ENCODE peak calls at places on chromosomes 3 and 15, in ten cellular contexts. One of them, this sample, is unnamed. For H3K9me3, the result is how much of the 10 kb centered on the place peaks cover.

GRCh38 chr15:93428135-93428534 is 339.1 kb upstream of the RGMA start:
- DNase-seq in breast epithelium: no peak
- DNase-seq in OCI-LY7: no peak
- DNase-seq in CD8-positive, alpha-beta T cell: no peak
- DNase-seq in pancreas: no peak
- DNase-seq in HepG2: no peak
- DNase-seq in body of pancreas: no peak
- DNase-seq in tibial nerve: no peak
- DNase-seq in SK-N-SH: no peak
- DNase-seq in IMR-90: no peak
- DNase-seq in this sample: no peak

GRCh38 chr3:158625881-158626280 is 18.4 kb upstream of the GFM1 start:
- DNase-seq in breast epithelium: no peak
- DNase-seq in OCI-LY7: no peak
- DNase-seq in CD8-positive, alpha-beta T cell: no peak
- DNase-seq in pancreas: no peak
- DNase-seq in HepG2: no peak
- DNase-seq in body of pancreas: no peak
- DNase-seq in tibial nerve: no peak
- DNase-seq in SK-N-SH: no peak
- DNase-seq in IMR-90: no peak
- DNase-seq in this sample: no peak

GRCh38 chr3:42063886-42064285 is 27.3 kb upstream of the TRAK1 start:
- DNase-seq in breast epithelium: no peak
- DNase-seq in OCI-LY7: no peak
- DNase-seq in CD8-positive, alpha-beta T cell: no peak
- DNase-seq in pancreas: no peak
- DNase-seq in HepG2: no peak
- DNase-seq in body of pancreas: no peak
- DNase-seq in tibial nerve: no peak
- DNase-seq in SK-N-SH: peak
- DNase-seq in IMR-90: peak
- DNase-seq in this sample: no peak

GRCh38 chr3:15052335-15053242 is 12.5 kb downstream of the MRPS25 start:
- DNase-seq in breast epithelium: no peak
- DNase-seq in OCI-LY7: peak
- DNase-seq in CD8-positive, alpha-beta T cell: no peak
- DNase-seq in pancreas: no peak
- DNase-seq in HepG2: no peak
- DNase-seq in body of pancreas: no peak
- DNase-seq in tibial nerve: no peak
- DNase-seq in SK-N-SH: peak
- DNase-seq in IMR-90: no peak
- DNase-seq in this sample: no peak

GRCh38 chr3:46649436-46649835 is 37.1 kb downstream of the FAM240A start:
- DNase-seq in breast epithelium: no peak
- DNase-seq in OCI-LY7: no peak
- DNase-seq in CD8-positive, alpha-beta T cell: no peak
- DNase-seq in pancreas: no peak
- DNase-seq in HepG2: no peak
- DNase-seq in body of pancreas: no peak
- DNase-seq in tibial nerve: no peak
- DNase-seq in SK-N-SH: no peak
- DNase-seq in IMR-90: no peak
- DNase-seq in this sample: no peak

GRCh38 chr3:170178631-170179030 is 2.9 kb downstream of the PHC3 start:
- DNase-seq in breast epithelium: no peak
- DNase-seq in OCI-LY7: peak
- DNase-seq in CD8-positive, alpha-beta T cell: peak
- DNase-seq in pancreas: no peak
- DNase-seq in HepG2: no peak
- DNase-seq in body of pancreas: no peak
- DNase-seq in tibial nerve: no peak
- DNase-seq in SK-N-SH: no peak
- DNase-seq in IMR-90: no peak
- DNase-seq in this sample: no peak

GRCh38 chr15:89851665-89852341 is 37.2 kb upstream of the ANPEP start:
- DNase-seq in breast epithelium: no peak
- DNase-seq in OCI-LY7: no peak
- DNase-seq in CD8-positive, alpha-beta T cell: no peak
- DNase-seq in pancreas: no peak
- DNase-seq in HepG2: no peak
- DNase-seq in body of pancreas: no peak
- DNase-seq in tibial nerve: no peak
- DNase-seq in SK-N-SH: no peak
- DNase-seq in IMR-90: no peak
- DNase-seq in this sample: no peak

GRCh38 chr15:58731756-58732535 is 17.6 kb downstream of the ADAM10 start:
- DNase-seq in breast epithelium: no peak
- DNase-seq in OCI-LY7: no peak
- DNase-seq in CD8-positive, alpha-beta T cell: no peak
- DNase-seq in pancreas: no peak
- DNase-seq in HepG2: no peak
- DNase-seq in body of pancreas: no peak
- DNase-seq in tibial nerve: no peak
- DNase-seq in SK-N-SH: no peak
- DNase-seq in IMR-90: peak
- DNase-seq in this sample: no peak

GRCh38 chr3:173529062-173529711 is 131.6 kb downstream of the NLGN1 start:
- DNase-seq in breast epithelium: no peak
- DNase-seq in OCI-LY7: peak
- DNase-seq in CD8-positive, alpha-beta T cell: no peak
- DNase-seq in pancreas: no peak
- DNase-seq in HepG2: peak
- DNase-seq in body of pancreas: peak
- DNase-seq in tibial nerve: no peak
- DNase-seq in SK-N-SH: peak
- DNase-seq in IMR-90: peak
- DNase-seq in this sample: no peak

DNA sequence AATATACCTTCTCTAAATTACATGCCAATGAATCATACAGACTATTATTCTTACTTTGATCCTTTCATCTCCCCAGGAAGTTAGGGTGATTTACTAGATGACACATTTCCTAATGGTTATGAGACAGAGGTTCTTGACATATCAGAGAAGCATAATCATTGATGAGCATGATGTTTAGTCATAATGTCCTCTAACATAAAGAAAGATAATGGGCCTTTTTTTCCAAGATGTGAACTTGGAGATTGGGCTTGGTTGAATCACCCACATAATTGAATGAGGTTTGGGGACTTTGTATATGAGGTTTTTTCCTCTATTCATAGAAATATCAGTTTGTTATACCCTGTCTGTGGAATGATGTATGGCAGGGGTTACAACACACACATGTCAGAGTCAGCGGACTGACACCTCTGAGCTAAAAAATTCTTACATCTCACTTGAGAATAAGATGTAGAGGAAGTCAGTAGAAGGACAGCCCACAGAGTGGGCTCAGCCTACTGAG is 69.7 kb upstream of the DCBLD2 start:
- DNase-seq in breast epithelium: no peak
- DNase-seq in OCI-LY7: no peak
- DNase-seq in CD8-positive, alpha-beta T cell: no peak
- DNase-seq in pancreas: no peak
- DNase-seq in HepG2: peak
- DNase-seq in body of pancreas: no peak
- DNase-seq in tibial nerve: no peak
- DNase-seq in SK-N-SH: no peak
- DNase-seq in IMR-90: peak
- DNase-seq in this sample: no peak
- H3K9me3 ChIP-seq in breast epithelium: under half
- H3K9me3 ChIP-seq in OCI-LY7: under half
- H3K9me3 ChIP-seq in CD8-positive, alpha-beta T cell: under half
- H3K9me3 ChIP-seq in pancreas: under half
- H3K9me3 ChIP-seq in HepG2: under half
- H3K9me3 ChIP-seq in body of pancreas: under half
- H3K9me3 ChIP-seq in tibial nerve: under half
- H3K9me3 ChIP-seq in SK-N-SH: under half
- H3K9me3 ChIP-seq in IMR-90: under half
- H3K9me3 ChIP-seq in this sample: under half

GRCh38 chr15:22878103-22878502 is 39.6 kb downstream of the NIPA2 start:
- DNase-seq in breast epithelium: no peak
- DNase-seq in OCI-LY7: no peak
- DNase-seq in CD8-positive, alpha-beta T cell: no peak
- DNase-seq in pancreas: no peak
- DNase-seq in HepG2: no peak
- DNase-seq in body of pancreas: no peak
- DNase-seq in tibial nerve: no peak
- DNase-seq in SK-N-SH: peak
- DNase-seq in IMR-90: no peak
- DNase-seq in this sample: no peak

GRCh38 chr15:22877607-22878006 is 39.1 kb downstream of the NIPA2 start:
- DNase-seq in breast epithelium: no peak
- DNase-seq in OCI-LY7: no peak
- DNase-seq in CD8-positive, alpha-beta T cell: no peak
- DNase-seq in pancreas: no peak
- DNase-seq in HepG2: no peak
- DNase-seq in body of pancreas: no peak
- DNase-seq in tibial nerve: no peak
- DNase-seq in SK-N-SH: no peak
- DNase-seq in IMR-90: no peak
- DNase-seq in this sample: no peak

GRCh38 chr15:22880981-22881738 is 42.7 kb downstream of the NIPA2 start:
- DNase-seq in breast epithelium: no peak
- DNase-seq in OCI-LY7: no peak
- DNase-seq in CD8-positive, alpha-beta T cell: no peak
- DNase-seq in pancreas: no peak
- DNase-seq in HepG2: no peak
- DNase-seq in body of pancreas: peak
- DNase-seq in tibial nerve: no peak
- DNase-seq in SK-N-SH: no peak
- DNase-seq in IMR-90: no peak
- DNase-seq in this sample: no peak

GRCh38 chr15:22881739-22882440 is 43.4 kb downstream of the NIPA2 start:
- DNase-seq in breast epithelium: no peak
- DNase-seq in OCI-LY7: no peak
- DNase-seq in CD8-positive, alpha-beta T cell: no peak
- DNase-seq in pancreas: no peak
- DNase-seq in HepG2: no peak
- DNase-seq in body of pancreas: no peak
- DNase-seq in tibial nerve: no peak
- DNase-seq in SK-N-SH: no peak
- DNase-seq in IMR-90: no peak
- DNase-seq in this sample: no peak

DNA sequence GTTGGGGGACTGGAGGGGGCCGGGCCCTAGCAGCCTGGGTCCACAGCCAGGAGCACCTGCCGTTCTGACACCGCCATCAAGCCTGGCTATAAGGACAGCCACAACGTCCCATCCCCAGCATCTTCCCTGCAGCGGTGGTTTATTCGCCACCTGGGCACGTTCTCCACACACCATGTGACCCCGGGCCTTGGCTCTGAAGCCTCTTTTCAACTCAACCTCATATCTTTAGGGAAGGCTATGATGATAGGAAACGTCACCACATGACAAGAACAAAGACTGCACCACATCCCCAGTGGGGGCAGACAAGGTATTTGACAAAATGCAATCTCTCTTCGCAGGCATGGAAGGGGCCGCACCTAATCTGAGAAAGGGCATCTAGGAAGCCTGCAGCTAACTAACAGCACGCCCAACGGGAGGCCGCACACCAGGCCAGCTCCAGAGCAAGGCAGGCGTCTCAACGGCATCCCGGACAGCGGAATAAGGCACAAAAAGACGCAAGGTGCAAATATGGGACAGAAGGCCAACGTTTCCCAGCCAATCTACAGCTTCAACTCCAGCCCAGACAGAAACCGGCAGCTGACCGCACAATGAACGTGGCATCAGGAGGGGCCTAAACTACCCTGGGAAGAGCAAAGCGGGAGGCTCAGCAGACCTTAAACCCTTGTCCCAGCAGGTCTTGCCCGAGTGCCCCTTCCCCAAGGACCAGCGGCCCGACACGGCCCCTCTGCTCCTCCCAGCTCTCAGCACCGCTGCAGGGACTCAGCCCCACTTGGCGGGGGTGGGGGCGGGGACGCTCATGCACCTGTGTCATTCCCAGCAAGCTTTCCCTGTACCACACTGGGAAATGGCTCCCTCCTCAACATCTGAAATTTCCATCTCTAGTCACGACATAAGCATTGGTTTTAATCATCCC is 41.9 kb downstream of the NIPA2 start:
- DNase-seq in breast epithelium: no peak
- DNase-seq in OCI-LY7: no peak
- DNase-seq in CD8-positive, alpha-beta T cell: no peak
- DNase-seq in pancreas: no peak
- DNase-seq in HepG2: no peak
- DNase-seq in body of pancreas: peak
- DNase-seq in tibial nerve: no peak
- DNase-seq in SK-N-SH: no peak
- DNase-seq in IMR-90: no peak
- DNase-seq in this sample: no peak
- H3K4me3 ChIP-seq in breast epithelium: no peak
- H3K4me3 ChIP-seq in OCI-LY7: no peak
- H3K4me3 ChIP-seq in CD8-positive, alpha-beta T cell: no peak
- H3K4me3 ChIP-seq in pancreas: no peak
- H3K4me3 ChIP-seq in HepG2: no peak
- H3K4me3 ChIP-seq in body of pancreas: no peak
- H3K4me3 ChIP-seq in tibial nerve: no peak
- H3K4me3 ChIP-seq in SK-N-SH: no peak
- H3K4me3 ChIP-seq in IMR-90: no peak
- H3K4me3 ChIP-seq in this sample: no peak

GRCh38 chr15:63945838-63946298 is 100.4 kb downstream of the DAPK2 start:
- DNase-seq in breast epithelium: peak
- DNase-seq in OCI-LY7: no peak
- DNase-seq in CD8-positive, alpha-beta T cell: no peak
- DNase-seq in pancreas: peak
- DNase-seq in HepG2: peak
- DNase-seq in body of pancreas: no peak
- DNase-seq in tibial nerve: no peak
- DNase-seq in SK-N-SH: no peak
- DNase-seq in IMR-90: no peak
- DNase-seq in this sample: no peak
- TF ChIP-seq CTCF in breast epithelium: peak
- TF ChIP-seq CTCF in OCI-LY7: no peak
- TF ChIP-seq CTCF in CD8-positive, alpha-beta T cell: no peak
- TF ChIP-seq CTCF in pancreas: no peak
- TF ChIP-seq CTCF in HepG2: peak
- TF ChIP-seq CTCF in body of pancreas: no peak
- TF ChIP-seq CTCF in tibial nerve: no peak
- TF ChIP-seq CTCF in SK-N-SH: no peak
- TF ChIP-seq CTCF in IMR-90: no peak
- TF ChIP-seq CTCF in this sample: no peak

DNA sequence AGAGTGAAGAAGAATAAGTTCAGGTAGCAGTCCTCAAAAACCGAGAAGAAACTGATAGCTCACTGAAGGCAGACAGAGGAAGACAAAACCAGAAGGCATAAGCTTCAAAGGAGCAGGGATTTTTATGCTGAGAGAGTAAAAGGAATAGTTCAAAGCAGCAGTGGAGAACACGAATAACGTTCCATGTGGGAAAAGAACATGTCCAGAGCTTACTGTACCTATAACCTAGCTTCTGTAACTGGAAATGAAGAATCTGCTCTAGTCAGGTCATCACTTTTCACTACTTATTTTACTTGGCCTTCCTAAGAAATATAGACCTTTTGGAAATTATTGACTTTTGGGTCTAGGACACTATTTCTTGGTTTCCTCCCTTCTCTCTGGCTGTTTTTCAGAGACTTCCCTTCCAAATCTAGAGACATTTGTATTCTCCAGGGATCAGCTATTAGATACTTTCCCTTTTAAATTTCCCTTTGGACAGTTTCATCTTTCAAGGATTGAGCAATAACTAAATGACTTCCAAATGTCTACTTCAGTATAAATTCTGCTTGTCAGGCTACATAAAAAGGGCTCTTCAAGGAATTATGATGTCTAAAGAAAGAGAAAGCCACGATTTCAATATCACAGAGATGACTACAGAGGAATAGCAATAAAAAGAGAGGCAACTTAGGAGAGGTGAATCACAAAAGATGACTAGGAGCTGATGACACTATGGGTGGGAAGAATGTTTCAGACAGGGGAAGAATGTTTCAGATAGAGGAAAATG is 46.7 kb downstream of the UBE3A start:
- DNase-seq in breast epithelium: no peak
- DNase-seq in OCI-LY7: no peak
- DNase-seq in CD8-positive, alpha-beta T cell: no peak
- DNase-seq in pancreas: no peak
- DNase-seq in HepG2: no peak
- DNase-seq in body of pancreas: no peak
- DNase-seq in tibial nerve: no peak
- DNase-seq in SK-N-SH: no peak
- DNase-seq in IMR-90: peak
- DNase-seq in this sample: no peak
- H3K9me3 ChIP-seq in breast epithelium: under half
- H3K9me3 ChIP-seq in OCI-LY7: under half
- H3K9me3 ChIP-seq in CD8-positive, alpha-beta T cell: under half
- H3K9me3 ChIP-seq in pancreas: under half
- H3K9me3 ChIP-seq in HepG2: under half
- H3K9me3 ChIP-seq in body of pancreas: under half
- H3K9me3 ChIP-seq in tibial nerve: under half
- H3K9me3 ChIP-seq in SK-N-SH: under half
- H3K9me3 ChIP-seq in IMR-90: under half
- H3K9me3 ChIP-seq in this sample: under half